ENCODE peak calls at places on chromosome 5, in six cellular contexts. N is endothelial cell of umbilical vein, O is spleen, I is H1, G is stomach, Y is breast epithelium. U is an unnamed sample.

GRCh38 chr5:132378580-132378979 is 9.1 kb downstream of the SLC22A5 start:
- DNase-seq in N (no peak), O (no peak), Y (no peak), G (no peak), I (no peak), U (no peak)

GRCh38 chr5:116360008-116360853 is 214.4 kb downstream of the SEMA6A start:
- DNase-seq in G (no peak), Y (no peak), I (no peak), N (no peak), O (no peak), U (no peak)

GRCh38 chr5:456351-457194 is 13.6 kb downstream of the EXOC3 start:
- DNase-seq in G (peak; percentile 15), N (no peak), Y (peak; percentile 25), I (no peak), O (peak; percentile 64), U (peak; percentile 74)

GRCh38 chr5:67361932-67362729 is 165.5 kb upstream of the CD180 start:
- DNase-seq in N (peak; percentile 82), I (no peak), G (no peak), O (no peak), Y (no peak), U (no peak)

GRCh38 chr5:14665949-14666741 is 1.6 kb downstream of the OTULIN start:
- DNase-seq in Y (no peak), O (peak; percentile 84), I (no peak), N (peak; percentile 15), G (no peak), U (no peak)

GRCh38 chr5:88690619-88691560 is 192.1 kb downstream of the MEF2C start:
- DNase-seq in I (peak; percentile 85), O (peak; percentile 92), G (peak; percentile 76), N (peak; percentile 72), Y (peak; percentile 69), U (no peak)

GRCh38 chr5:127577458-127577857 is 60.0 kb downstream of the PRRC1 start:
- DNase-seq in Y (no peak), N (peak; percentile 64), O (no peak), I (no peak), G (no peak), U (no peak)

GRCh38 chr5:133362438-133362837 is 249.9 kb downstream of the FSTL4 start:
- DNase-seq in N (no peak), O (no peak), Y (no peak), I (peak; percentile 35), G (no peak), U (peak; percentile 38)

GRCh38 chr5:122756263-122756911 is 18.5 kb upstream of the SNX2 start:
- DNase-seq in I (no peak), N (peak; percentile 83), Y (no peak), G (no peak), O (no peak), U (no peak)

GRCh38 chr5:74266132-74266531 is 374.4 kb downstream of the ENC1 start:
- DNase-seq in I (no peak), N (no peak), Y (no peak), O (no peak), G (no peak), U (no peak)

GRCh38 chr5:155299342-155300006 is 285.9 kb downstream of the KIF4B start:
- DNase-seq in Y (no peak), I (no peak), N (no peak), O (no peak), G (no peak), U (no peak)

GRCh38 chr5:163867324-163867723 is 361.9 kb downstream of the MAT2B start:
- DNase-seq in N (peak; percentile 76), G (no peak), O (no peak), Y (no peak), I (no peak), U (no peak)

GRCh38 chr5:156208271-156208670 is 118.7 kb upstream of the SGCD start:
- DNase-seq in G (no peak), N (no peak), O (no peak), Y (no peak), I (no peak), U (no peak)

GRCh38 chr5:135004376-135004775 is 29.7 kb downstream of the PITX1 start:
- DNase-seq in G (no peak), N (no peak), I (no peak), O (no peak), Y (no peak), U (peak; percentile 37)

GRCh38 chr5:78540335-78541057 is 108.1 kb downstream of the LHFPL2 start:
- DNase-seq in G (no peak), I (no peak), O (no peak), N (no peak), Y (no peak), U (no peak)

GRCh38 chr5:60092671-60093422 is 199.3 kb upstream of the PDE4D start:
- DNase-seq in G (no peak), O (no peak), N (no peak), I (no peak), Y (no peak), U (no peak)

GRCh38 chr5:132418876-132419275 is 49.4 kb downstream of the SLC22A5 start:
- DNase-seq in I (no peak), N (no peak), Y (no peak), G (no peak), O (no peak), U (no peak)

GRCh38 chr5:87151547-87151946 is 116.1 kb upstream of the RASA1 start:
- DNase-seq in N (peak; percentile 78), Y (no peak), G (no peak), O (no peak), I (no peak), U (no peak)

GRCh38 chr5:140483055-140483454 is 64.4 kb upstream of the EIF4EBP3 start:
- DNase-seq in Y (no peak), O (no peak), N (no peak), G (no peak), I (no peak), U (no peak)

GRCh38 chr5:140481758-140482157 is 65.7 kb upstream of the EIF4EBP3 start:
- DNase-seq in Y (no peak), N (no peak), G (no peak), I (no peak), O (no peak), U (no peak)

DNA sequence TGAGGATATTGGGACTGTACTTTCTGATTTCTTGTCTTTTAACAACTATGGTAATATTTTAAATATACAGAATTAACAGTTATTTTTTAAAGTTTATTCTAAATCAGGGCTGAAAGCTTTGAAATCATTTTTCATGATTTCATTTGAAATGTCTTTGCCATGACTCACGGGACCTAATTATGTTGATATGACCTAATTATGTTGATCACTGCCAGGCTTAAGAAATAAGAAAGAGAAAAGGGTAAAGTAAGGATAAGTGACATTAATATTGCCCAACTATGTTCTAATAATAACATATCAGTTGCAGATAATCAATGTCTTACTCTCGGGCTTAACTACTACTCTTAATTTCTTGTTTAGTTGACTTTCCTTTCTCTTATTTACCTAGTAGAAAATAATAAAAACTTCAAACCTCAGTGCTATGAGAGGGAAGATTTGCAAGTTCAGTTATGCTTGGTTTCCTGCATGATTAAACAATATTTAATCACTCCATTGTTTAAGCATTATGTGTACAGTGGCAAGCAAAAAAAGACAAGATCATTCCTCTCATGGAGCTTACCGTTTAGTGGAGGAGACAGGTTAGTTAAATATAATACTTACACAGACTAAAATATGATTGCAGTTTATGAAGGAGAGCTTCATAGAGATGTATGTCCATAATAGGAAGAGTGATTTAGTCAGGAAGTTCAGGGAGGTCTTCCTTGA is 67.0 kb upstream of the EIF4EBP3 start:
- DNase-seq in O (no peak), G (no peak), Y (no peak), N (peak; percentile 82), I (no peak), U (no peak)
- TF ChIP-seq POLR2AphosphoS5 in O (no peak), G (no peak), Y (no peak), N (no peak), I (no peak), U (no peak)

GRCh38 chr5:176542596-176543427 is 5.6 kb upstream of the RNF44 start:
- DNase-seq in I (peak; percentile 84), N (no peak), G (no peak), Y (no peak), O (peak; percentile 92), U (no peak)

GRCh38 chr5:176545388-176545736 is 3.8 kb upstream of the CDHR2 start:
- DNase-seq in O (no peak), N (no peak), G (no peak), Y (no peak), I (no peak), U (no peak)

GRCh38 chr5:176542135-176542595 is 5.0 kb upstream of the RNF44 start:
- DNase-seq in Y (no peak), N (no peak), O (peak; percentile 92), I (no peak), G (peak; percentile 49), U (no peak)

GRCh38 chr5:176541338-176542134 is 4.3 kb upstream of the RNF44 start:
- DNase-seq in I (peak; percentile 81), N (peak; percentile 47), O (peak; percentile 96), Y (no peak), G (peak; percentile 75), U (no peak)

GRCh38 chr5:176543428-176544182 is 5.5 kb upstream of the CDHR2 start:
- DNase-seq in Y (peak; percentile 69), G (peak; percentile 82), O (peak; percentile 95), I (peak; percentile 85), N (no peak), U (no peak)
- TF ChIP-seq POLR2A in Y (no peak), G (no peak), O (no peak), I (no peak), N (peak; percentile 36), U (peak; percentile 5)

GRCh38 chr5:147966326-147966725 is 60.0 kb upstream of the C5orf46 start:
- DNase-seq in N (no peak), O (no peak), Y (no peak), G (no peak), I (no peak), U (no peak)
- TF ChIP-seq POLR2AphosphoS5 in N (no peak), O (no peak), Y (no peak), G (no peak), I (no peak), U (no peak)

GRCh38 chr5:112549605-112550161 is 130.6 kb upstream of the EPB41L4A start:
- DNase-seq in Y (no peak), O (no peak), G (no peak), N (no peak), I (no peak), U (no peak)

GRCh38 chr5:112546946-112547647 is 128.0 kb upstream of the EPB41L4A start:
- DNase-seq in Y (no peak), N (no peak), I (no peak), O (no peak), G (no peak), U (no peak)

GRCh38 chr5:112549127-112549526 is 130.1 kb upstream of the EPB41L4A start:
- DNase-seq in O (no peak), Y (no peak), G (no peak), N (no peak), I (no peak), U (no peak)

GRCh38 chr5:112551437-112552018 is 132.5 kb upstream of the EPB41L4A start:
- DNase-seq in O (no peak), N (peak; percentile 67), G (no peak), I (no peak), Y (no peak), U (no peak)

DNA sequence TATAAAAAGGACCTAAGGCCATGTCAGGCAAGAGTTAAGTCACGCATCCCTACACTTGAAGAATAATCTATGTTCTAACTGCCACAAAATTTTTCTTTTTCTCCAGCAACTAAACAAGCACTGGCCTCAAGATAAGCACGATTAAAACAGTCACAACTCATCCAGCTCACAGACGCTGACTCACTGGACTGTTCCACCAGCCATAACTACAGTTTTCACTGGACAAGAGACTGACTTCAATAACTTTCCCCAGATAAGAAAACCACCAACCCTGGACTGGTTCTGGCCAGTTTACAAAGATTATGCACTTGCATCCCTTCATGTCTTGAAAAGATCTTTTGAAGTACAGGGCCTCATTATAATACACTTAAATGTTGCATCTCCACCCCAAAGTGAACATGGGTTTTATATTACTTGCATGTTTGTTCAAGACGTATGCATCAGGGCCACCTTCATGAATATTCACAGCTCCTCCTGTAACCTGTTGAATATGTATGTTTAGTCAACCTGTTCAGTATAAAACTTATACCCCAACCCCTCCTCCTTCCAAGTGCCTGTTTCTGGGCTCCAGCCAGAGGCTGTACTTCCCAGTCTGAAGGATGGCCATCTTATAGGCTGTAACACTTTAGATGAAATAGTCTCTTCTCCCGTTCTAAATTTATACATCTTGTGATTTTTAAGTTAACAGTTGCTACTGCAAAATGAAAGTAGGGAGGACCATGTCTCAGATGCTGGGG is 129.3 kb upstream of the EPB41L4A start:
- DNase-seq in N (peak; percentile 22), O (no peak), I (no peak), G (no peak), Y (no peak), U (no peak)
- TF ChIP-seq POLR2A in N (no peak), O (no peak), I (no peak), G (no peak), Y (no peak), U (no peak)